ENCODE peak calls at places on chromosomes 3 and 15, in four cellular contexts. One of them, this sample, is unnamed.

GRCh38 chr3:78887029-78887428 is 880.8 kb downstream of the ROBO1 start:
- DNase-seq in ovary: no peak
- DNase-seq in HL-60: no peak
- DNase-seq in transverse colon: no peak
- DNase-seq in this sample: no peak

GRCh38 chr3:14876942-14877341 is 58.2 kb downstream of the FGD5 start:
- DNase-seq in ovary: peak; percentile 41
- DNase-seq in HL-60: no peak
- DNase-seq in transverse colon: peak; percentile 87
- DNase-seq in this sample: peak; percentile 84

GRCh38 chr3:66425032-66425431 is 75.8 kb downstream of the LRIG1 start:
- DNase-seq in transverse colon: no peak
- DNase-seq in HL-60: no peak
- DNase-seq in ovary: peak; percentile 88
- DNase-seq in this sample: no peak

GRCh38 chr3:140021269-140021668 is 86.3 kb downstream of the CLSTN2 start:
- DNase-seq in ovary: no peak
- DNase-seq in transverse colon: no peak
- DNase-seq in HL-60: no peak
- DNase-seq in this sample: no peak

GRCh38 chr3:12296511-12296910 is 7.6 kb downstream of the PPARG start:
- DNase-seq in transverse colon: no peak
- DNase-seq in HL-60: no peak
- DNase-seq in ovary: no peak
- DNase-seq in this sample: no peak

GRCh38 chr3:196388946-196389345 is 43.3 kb downstream of the UBXN7 start:
- DNase-seq in ovary: no peak
- DNase-seq in transverse colon: no peak
- DNase-seq in HL-60: no peak
- DNase-seq in this sample: no peak

GRCh38 chr3:104101736-104102135 is 1265.0 kb upstream of the ALCAM start:
- DNase-seq in ovary: no peak
- DNase-seq in HL-60: no peak
- DNase-seq in transverse colon: no peak
- DNase-seq in this sample: no peak

GRCh38 chr15:42736178-42736792 is 643 bp downstream of the CDAN1 start:
- DNase-seq in HL-60: no peak
- DNase-seq in transverse colon: no peak
- DNase-seq in ovary: peak; percentile 80
- DNase-seq in this sample: no peak

GRCh38 chr3:63864008-63864871 is 573 bp downstream of the ATXN7 start:
- DNase-seq in HL-60: peak; percentile 37
- DNase-seq in ovary: peak; percentile 70
- DNase-seq in transverse colon: peak; percentile 51
- DNase-seq in this sample: peak; percentile 17

GRCh38 chr3:191350389-191351090 is 20.2 kb upstream of the UTS2B start:
- DNase-seq in HL-60: no peak
- DNase-seq in ovary: peak; percentile 41
- DNase-seq in transverse colon: no peak
- DNase-seq in this sample: no peak

GRCh38 chr3:136943396-136943795 is 14.4 kb upstream of the IL20RB start:
- DNase-seq in ovary: no peak
- DNase-seq in HL-60: no peak
- DNase-seq in transverse colon: no peak
- DNase-seq in this sample: no peak

GRCh38 chr3:97949743-97950142 is 22.5 kb downstream of the RIOX2 start:
- DNase-seq in HL-60: no peak
- DNase-seq in transverse colon: no peak
- DNase-seq in ovary: no peak
- DNase-seq in this sample: no peak

GRCh38 chr15:27235161-27235560 is 264.2 kb downstream of the GABRG3 start:
- DNase-seq in transverse colon: no peak
- DNase-seq in ovary: no peak
- DNase-seq in HL-60: no peak
- DNase-seq in this sample: no peak

GRCh38 chr15:27234593-27234992 is 263.6 kb downstream of the GABRG3 start:
- DNase-seq in HL-60: no peak
- DNase-seq in transverse colon: no peak
- DNase-seq in ovary: no peak
- DNase-seq in this sample: no peak

GRCh38 chr15:27235689-27236088 is 264.7 kb downstream of the GABRG3 start:
- DNase-seq in HL-60: no peak
- DNase-seq in transverse colon: no peak
- DNase-seq in ovary: no peak
- DNase-seq in this sample: no peak

GRCh38 chr15:27237319-27237939 is 266.4 kb downstream of the GABRG3 start:
- DNase-seq in HL-60: no peak
- DNase-seq in ovary: no peak
- DNase-seq in transverse colon: no peak
- DNase-seq in this sample: no peak

GRCh38 chr15:27238209-27238608 is 267.2 kb downstream of the GABRG3 start:
- DNase-seq in transverse colon: no peak
- DNase-seq in ovary: no peak
- DNase-seq in HL-60: no peak
- DNase-seq in this sample: no peak
- TF ChIP-seq CTCF in transverse colon: no peak
- TF ChIP-seq CTCF in ovary: no peak
- TF ChIP-seq CTCF in HL-60: no peak
- TF ChIP-seq CTCF in this sample: no peak

DNA sequence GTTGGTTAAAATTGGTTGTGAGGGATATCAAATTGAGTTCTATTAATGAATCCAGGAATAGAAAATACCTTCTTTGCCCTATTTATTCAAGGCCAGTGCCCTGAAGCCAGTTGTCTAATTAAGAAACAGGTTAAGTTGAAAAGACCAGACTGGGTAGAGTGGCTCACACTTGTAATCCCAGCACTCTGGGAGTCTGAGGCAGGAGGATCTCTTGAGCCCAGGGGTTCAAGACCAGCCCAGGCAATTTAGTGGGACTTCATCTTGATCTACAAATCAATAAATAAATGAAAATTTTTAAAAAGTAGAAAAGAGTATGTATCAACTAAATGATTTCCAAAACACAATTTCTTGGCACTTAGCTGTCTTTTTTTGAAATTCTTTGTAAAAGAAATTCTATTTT is 40.3 kb upstream of the TRPM1 start:
- DNase-seq in HL-60: no peak
- DNase-seq in transverse colon: no peak
- DNase-seq in ovary: no peak
- DNase-seq in this sample: no peak
- H3K27ac ChIP-seq in HL-60: no peak overlapping the region
- H3K27ac ChIP-seq in transverse colon: no peak overlapping the region
- H3K27ac ChIP-seq in ovary: no peak overlapping the region
- H3K27ac ChIP-seq in this sample: no peak overlapping the region

GRCh38 chr15:52678036-52678467 is 1.1 kb downstream of the ATOSA start:
- DNase-seq in HL-60: no peak
- DNase-seq in ovary: peak; percentile 75
- DNase-seq in transverse colon: peak; percentile 68
- DNase-seq in this sample: peak; percentile 67
- TF ChIP-seq CTCF in HL-60: no peak
- TF ChIP-seq CTCF in ovary: no peak
- TF ChIP-seq CTCF in transverse colon: no peak
- TF ChIP-seq CTCF in this sample: no peak

DNA sequence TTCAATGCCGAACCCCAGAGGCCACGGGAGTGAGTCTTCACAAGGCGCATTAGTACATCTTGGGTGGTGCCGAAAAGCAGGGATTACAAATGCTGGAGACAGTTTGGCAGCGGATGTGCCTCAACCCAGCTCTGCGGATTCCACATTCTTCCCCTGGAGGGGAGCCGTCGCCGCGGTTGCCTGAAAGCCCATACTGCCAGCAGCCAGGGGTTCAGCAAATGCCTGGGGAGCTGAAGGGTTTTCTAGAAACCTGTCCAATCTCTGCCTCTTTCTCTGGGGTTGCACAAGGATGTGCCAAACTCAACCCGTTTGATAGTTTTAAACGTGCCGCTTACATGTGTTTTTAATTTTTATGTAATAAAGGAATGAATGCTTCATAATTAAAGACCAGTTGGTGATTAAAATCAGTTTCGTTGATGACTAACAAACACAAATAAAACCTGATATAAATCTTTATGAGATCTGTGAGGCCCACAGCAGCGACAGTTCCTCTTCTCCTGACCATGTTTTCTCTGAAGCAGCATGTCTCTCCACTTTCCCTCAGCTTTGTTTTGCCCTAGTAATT is 74.6 kb upstream of the LEKR1 start:
- DNase-seq in ovary: peak; percentile 57
- DNase-seq in HL-60: no peak
- DNase-seq in transverse colon: peak; percentile 8
- DNase-seq in this sample: peak; percentile 43
- H3K27ac ChIP-seq in ovary: no peak overlapping the region
- H3K27ac ChIP-seq in HL-60: no peak overlapping the region
- H3K27ac ChIP-seq in transverse colon: no peak overlapping the region
- H3K27ac ChIP-seq in this sample: peak overlapping the region; percentile 39

DNA sequence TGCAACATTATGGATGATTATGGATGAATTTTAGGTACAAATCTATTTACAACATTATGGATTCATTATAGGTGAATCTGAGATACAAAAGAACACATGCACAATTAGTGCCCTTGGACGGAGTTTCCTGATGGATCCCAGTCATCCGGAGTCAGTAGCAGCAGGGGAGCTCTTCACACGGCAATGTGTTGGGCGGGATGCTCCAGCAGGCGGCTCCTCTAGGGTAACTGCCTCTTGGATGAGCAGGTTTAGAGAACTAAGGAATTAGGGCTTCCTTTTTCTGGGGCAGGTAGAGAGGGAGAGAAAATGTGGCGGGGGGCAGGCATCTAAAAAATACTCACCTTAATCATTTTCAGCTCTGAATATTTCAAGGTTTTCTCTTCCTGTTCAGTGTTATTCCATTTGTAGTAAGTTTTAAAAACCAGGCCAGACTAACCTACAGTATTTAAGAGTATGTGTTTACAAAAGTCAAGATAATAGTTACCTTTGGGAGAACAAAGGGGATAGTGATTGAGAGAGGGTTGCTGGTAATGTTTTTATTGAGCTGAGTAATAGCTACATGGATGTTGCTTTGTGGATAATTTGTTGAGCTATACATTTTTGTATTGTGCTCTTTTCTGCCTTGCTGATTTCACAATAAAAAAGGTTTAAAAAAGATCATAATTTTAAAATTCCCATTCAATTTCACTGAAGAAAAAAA is 27.4 kb upstream of the GOLM2 start:
- DNase-seq in ovary: no peak
- DNase-seq in HL-60: no peak
- DNase-seq in transverse colon: no peak
- DNase-seq in this sample: no peak
- TF ChIP-seq CTCF in ovary: no peak
- TF ChIP-seq CTCF in HL-60: no peak
- TF ChIP-seq CTCF in transverse colon: no peak
- TF ChIP-seq CTCF in this sample: no peak

DNA sequence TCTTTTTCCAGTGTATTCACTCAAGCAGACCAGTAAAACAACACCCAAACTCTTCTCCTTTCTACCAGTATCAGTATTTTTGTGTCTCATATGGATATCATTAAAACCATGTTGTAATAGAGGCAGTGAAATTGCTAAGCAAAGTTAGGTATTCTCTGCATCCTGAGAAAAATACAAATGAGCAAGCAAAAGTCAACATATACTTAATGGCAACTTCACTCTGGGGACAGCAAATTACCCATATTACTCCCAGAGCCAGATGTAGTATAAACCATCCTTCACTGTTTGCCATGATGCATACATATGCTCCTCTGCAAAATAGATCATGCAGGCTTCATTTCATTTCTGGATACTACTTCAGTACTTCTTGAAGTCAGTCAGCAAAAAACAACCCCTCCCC is 22.1 kb downstream of the UBA5 start:
- DNase-seq in ovary: no peak
- DNase-seq in transverse colon: no peak
- DNase-seq in HL-60: no peak
- DNase-seq in this sample: no peak
- H3K27ac ChIP-seq in ovary: no peak overlapping the region
- H3K27ac ChIP-seq in transverse colon: no peak overlapping the region
- H3K27ac ChIP-seq in HL-60: no peak overlapping the region
- H3K27ac ChIP-seq in this sample: no peak overlapping the region